ENCODE peak calls at places on chromosome 13, in eight cellular contexts. Y is fibroblast of lung, B is endothelial cell, Q is kidney tubule cell, T is testis, M is lower leg skin, A is NCI-H1105 treated with DMSO at 0.1 percent for 48 hours, E is left ventricle myocardium superior. K is an unnamed sample.
A peak's percentile ranks its signal among the peaks of the same experiment; 100 is the strongest.

GRCh38 chr13:30107126-30107525 is 200.2 kb downstream of the KATNAL1 start:
- DNase-seq in Y (no peak), B (no peak), Q (no peak), T (no peak), M (no peak), A (no peak), E (no peak), K (no peak)

GRCh38 chr13:35711909-35712308 is 235.4 kb upstream of the MAB21L1 start:
- DNase-seq in Y (no peak), B (no peak), Q (no peak), T (no peak), M (no peak), A (no peak), E (no peak), K (no peak)

GRCh38 chr13:45333973-45334922 is 6.7 kb downstream of the TPT1 start:
- DNase-seq in Y (peak; percentile 74), B (no peak), Q (peak; percentile 45), T (no peak), M (no peak), A (no peak), E (no peak), K (no peak)

GRCh38 chr13:113975416-113975815 is 1.5 kb upstream of the C13orf46 start:
- DNase-seq in Y (no peak), B (no peak), Q (no peak), T (no peak), M (no peak), A (no peak), E (peak; percentile 9), K (no peak)

GRCh38 chr13:41428155-41428554 is 29.2 kb upstream of the RGCC start:
- DNase-seq in Y (no peak), B (peak; percentile 16), Q (no peak), T (no peak), M (no peak), A (no peak), E (no peak), K (peak; percentile 22)

GRCh38 chr13:110391273-110391672 is 84.2 kb downstream of the COL4A2 start:
- DNase-seq in Y (peak; percentile 81), B (no peak), Q (no peak), T (no peak), M (no peak), A (no peak), E (no peak), K (no peak)

GRCh38 chr13:100340865-100341264 is 247.7 kb downstream of the GGACT start:
- DNase-seq in Y (no peak), B (no peak), Q (no peak), T (no peak), M (no peak), A (no peak), E (no peak), K (no peak)

GRCh38 chr13:25281193-25281936 is 5.9 kb downstream of the MTMR6 start:
- DNase-seq in Y (no peak), B (no peak), Q (no peak), T (no peak), M (no peak), A (no peak), E (no peak), K (peak; percentile 13)

GRCh38 chr13:24458736-24459135 is 53.8 kb downstream of the PARP4 start:
- DNase-seq in Y (no peak), B (no peak), Q (no peak), T (no peak), M (no peak), A (no peak), E (no peak), K (no peak)

GRCh38 chr13:38042771-38043170 is 173.2 kb upstream of the TRPC4 start:
- DNase-seq in Y (peak; percentile 55), B (no peak), Q (no peak), T (no peak), M (no peak), A (no peak), E (no peak), K (peak; percentile 2)

GRCh38 chr13:113513761-113514160 is 23.2 kb upstream of the DCUN1D2 start:
- DNase-seq in Y (no peak), B (no peak), Q (no peak), T (no peak), M (no peak), A (no peak), E (no peak), K (no peak)

GRCh38 chr13:44685641-44686040 is 109.5 kb upstream of the TSC22D1 start:
- DNase-seq in Y (peak; percentile 18), B (no peak), Q (peak; percentile 47), T (no peak), M (no peak), A (no peak), E (no peak), K (no peak)

GRCh38 chr13:51950722-51951121 is 60.5 kb downstream of the ATP7B start:
- DNase-seq in Y (no peak), B (no peak), Q (no peak), T (no peak), M (no peak), A (no peak), E (no peak), K (no peak)

GRCh38 chr13:32851083-32852064 is 164.8 kb upstream of the KL start:
- DNase-seq in Y (no peak), B (no peak), Q (no peak), T (no peak), M (no peak), A (no peak), E (no peak), K (no peak)

GRCh38 chr13:63901630-63902029 is 2486.0 kb upstream of the PCDH20 start:
- DNase-seq in Y (no peak), B (no peak), Q (no peak), T (no peak), M (no peak), A (no peak), E (no peak), K (no peak)

GRCh38 chr13:26475176-26476110 is 82.0 kb upstream of the WASF3 start:
- DNase-seq in Y (no peak), B (no peak), Q (no peak), T (no peak), M (no peak), A (no peak), E (no peak), K (no peak)

GRCh38 chr13:100273576-100273975 is 184.7 kb downstream of the PCCA start:
- DNase-seq in Y (no peak), B (no peak), Q (no peak), T (no peak), M (no peak), A (no peak), E (no peak), K (no peak)

GRCh38 chr13:62327367-62327766 is 911.7 kb upstream of the PCDH20 start:
- DNase-seq in Y (no peak), B (no peak), Q (no peak), T (no peak), M (no peak), A (no peak), E (no peak), K (no peak)

GRCh38 chr13:109971006-109971744 is 184.8 kb upstream of the IRS2 start:
- DNase-seq in Y (no peak), B (no peak), Q (no peak), T (no peak), M (no peak), A (no peak), E (peak; percentile 66), K (peak; percentile 20)

GRCh38 chr13:94251801-94252200 is 227.7 kb downstream of the DCT start:
- DNase-seq in Y (peak; percentile 77), B (no peak), Q (peak; percentile 76), T (peak; percentile 39), M (no peak), A (no peak), E (peak; percentile 28), K (peak; percentile 52)

GRCh38 chr13:45851171-45851889 is at the start of gene SIAH3:
- DNase-seq in Y (peak; percentile 40), B (no peak), Q (peak; percentile 29), T (peak; percentile 64), M (no peak), A (no peak), E (no peak), K (peak; percentile 80)

GRCh38 chr13:101691326-101691725 is 238.9 kb downstream of the ITGBL1 start:
- DNase-seq in Y (no peak), B (no peak), Q (no peak), T (no peak), M (no peak), A (no peak), E (no peak), K (no peak)

GRCh38 chr13:99577934-99578917 is 77.0 kb downstream of the TM9SF2 start:
- DNase-seq in Y (no peak), B (no peak), Q (peak; percentile 3), T (no peak), M (no peak), A (no peak), E (no peak), K (no peak)

GRCh38 chr13:47109028-47109427 is 212.2 kb upstream of the HTR2A start:
- DNase-seq in Y (peak; percentile 37), B (no peak), Q (peak; percentile 30), T (no peak), M (no peak), A (no peak), E (no peak), K (no peak)

K was measured in astrocyte of the hippocampus.